ENCODE peak calls at places on chromosome 15, in six cellular contexts. F, Z, L, W, X and C are unnamed samples.
A peak's percentile ranks its signal among the peaks of the same experiment; 100 is the strongest.

GRCh38 chr15:41482070-41482469 is 11.6 kb upstream of the ITPKA start:
- DNase-seq in F (no peak), Z (no peak), L (no peak), W (no peak), X (no peak), C (no peak)

GRCh38 chr15:29123991-29124390 is 145.6 kb downstream of the NSMCE3 start:
- DNase-seq in F (no peak), Z (no peak), L (no peak), W (no peak), X (no peak), C (no peak)

GRCh38 chr15:74208901-74209559 is 6.4 kb upstream of the STRA6 start:
- DNase-seq in F (no peak), Z (peak; percentile 79), L (no peak), W (peak; percentile 48), X (no peak), C (no peak)

GRCh38 chr15:85795669-85796305 is 1.1 kb upstream of the KLHL25 start:
- DNase-seq in F (no peak), Z (no peak), L (no peak), W (no peak), X (no peak), C (no peak)

GRCh38 chr15:63371297-63371918 is 10.2 kb downstream of the CA12 start:
- DNase-seq in F (peak; percentile 20), Z (no peak), L (no peak), W (no peak), X (no peak), C (no peak)

GRCh38 chr15:61556037-61556648 is 327.0 kb upstream of the RORA start:
- DNase-seq in F (no peak), Z (no peak), L (no peak), W (no peak), X (no peak), C (peak; percentile 85)

GRCh38 chr15:33115191-33115861 is 79.2 kb downstream of the FMN1 start:
- DNase-seq in F (no peak), Z (peak; percentile 8), L (no peak), W (no peak), X (no peak), C (no peak)

GRCh38 chr15:73924258-73924921 is 1.9 kb upstream of the LOXL1 start:
- DNase-seq in F (peak; percentile 41), Z (no peak), L (no peak), W (no peak), X (peak; percentile 73), C (peak; percentile 69)

GRCh38 chr15:66115568-66116206 is 137.9 kb downstream of the MEGF11 start:
- DNase-seq in F (no peak), Z (peak; percentile 62), L (no peak), W (peak; percentile 66), X (no peak), C (no peak)

GRCh38 chr15:25508369-25509002 is 69.7 kb upstream of the UBE3A start:
- DNase-seq in F (no peak), Z (peak; percentile 68), L (no peak), W (peak; percentile 15), X (peak; percentile 7), C (no peak)

GRCh38 chr15:81040757-81041156 is 40.0 kb downstream of the TLNRD1 start:
- DNase-seq in F (no peak), Z (no peak), L (no peak), W (no peak), X (no peak), C (no peak)

GRCh38 chr15:80953953-80954778 is 35.5 kb downstream of the MESD start:
- DNase-seq in F (no peak), Z (peak; percentile 72), L (no peak), W (no peak), X (no peak), C (no peak)

DNA sequence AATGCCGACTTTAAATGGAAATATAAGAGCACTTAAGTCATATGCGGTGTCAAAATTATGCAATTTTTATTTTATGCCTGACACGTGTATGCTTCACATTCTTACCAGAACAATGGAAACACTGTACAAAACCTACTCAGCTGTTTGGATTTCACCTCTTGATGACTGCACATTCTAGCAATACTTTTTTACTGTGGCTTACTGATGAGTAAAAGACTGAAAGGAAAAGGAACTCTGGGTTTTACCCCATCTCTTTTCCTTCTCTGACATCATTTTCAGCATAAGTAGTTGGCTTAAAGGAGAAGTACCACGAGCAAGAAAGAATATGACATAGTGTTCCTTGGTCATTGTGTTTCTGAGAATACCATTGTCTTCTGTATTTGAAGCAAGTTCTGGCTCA is 142.8 kb downstream of the POLR2M start:
- DNase-seq in F (no peak), Z (no peak), L (no peak), W (no peak), X (no peak), C (no peak)
- H3K27ac ChIP-seq in F (no peak overlapping the region), Z (no peak overlapping the region), L (no peak overlapping the region), W (no peak overlapping the region), X (no peak overlapping the region), C (no peak overlapping the region)

GRCh38 chr15:40040293-40040635 is 1.3 kb upstream of the SRP14 start:
- DNase-seq in F (no peak), Z (no peak), L (no peak), W (peak; percentile 51), X (no peak), C (no peak)

GRCh38 chr15:40034186-40034946 is 4.6 kb downstream of the SRP14 start:
- DNase-seq in F (no peak), Z (no peak), L (no peak), W (no peak), X (no peak), C (no peak)

GRCh38 chr15:40038654-40039543 is at the start of gene SRP14:
- DNase-seq in F (peak; percentile 97), Z (peak; percentile 97), L (peak; percentile 95), W (peak; percentile 93), X (peak; percentile 68), C (peak; percentile 93)

GRCh38 chr15:40040770-40041169 is 1.8 kb upstream of the SRP14 start:
- DNase-seq in F (no peak), Z (no peak), L (no peak), W (no peak), X (no peak), C (no peak)

DNA sequence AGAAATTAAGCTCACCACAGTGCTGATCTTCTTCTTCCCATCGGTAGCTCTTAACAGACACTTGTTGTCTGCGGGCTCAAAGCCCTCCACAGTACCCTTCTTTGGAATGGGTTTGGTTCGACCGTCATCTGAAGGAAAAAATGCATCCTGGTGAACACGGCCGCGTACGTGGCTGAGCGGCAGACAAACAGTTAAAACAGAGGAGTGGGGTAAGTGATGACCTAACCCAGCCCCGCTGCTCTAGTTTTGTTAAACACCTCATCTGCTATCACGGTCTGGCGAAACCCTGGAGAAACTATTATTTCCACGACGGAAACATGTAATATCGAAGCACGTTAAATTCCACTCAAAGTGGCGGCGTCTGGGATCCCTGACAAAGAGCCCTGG is 721 bp downstream of the SRP14 start:
- DNase-seq in F (no peak), Z (peak; percentile 48), L (no peak), W (no peak), X (no peak), C (no peak)
- H3K27ac ChIP-seq in F (peak overlapping the region; percentile 94), Z (peak overlapping the region; percentile 90), L (peak overlapping the region; percentile 93), W (peak overlapping the region; percentile 87), X (peak overlapping the region; percentile 86), C (peak overlapping the region; percentile 47)

DNA sequence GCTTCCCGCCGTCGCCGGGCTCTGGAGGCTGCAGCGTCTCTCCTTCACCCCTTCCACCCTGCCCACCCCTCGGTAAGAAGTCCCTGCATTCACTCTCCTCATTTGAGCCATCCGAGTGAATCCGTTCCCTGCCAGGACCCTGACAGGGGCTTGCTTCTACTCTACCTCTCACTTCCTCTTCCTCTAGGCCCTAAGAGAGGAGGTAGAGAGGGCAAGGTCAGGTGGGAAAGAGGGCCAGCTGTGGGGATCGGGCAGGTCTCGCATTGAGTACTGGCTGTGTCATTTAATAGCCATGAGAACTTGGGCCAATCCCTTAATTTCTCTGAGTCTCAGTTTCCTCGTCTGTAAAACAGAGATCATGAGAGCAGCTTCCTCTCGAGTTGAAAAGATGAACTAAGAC is 283.6 kb downstream of the UACA start:
- DNase-seq in F (no peak), Z (no peak), L (no peak), W (no peak), X (no peak), C (no peak)
- H3K27ac ChIP-seq in F (no peak overlapping the region), Z (no peak overlapping the region), L (no peak overlapping the region), W (no peak overlapping the region), X (no peak overlapping the region), C (no peak overlapping the region)

GRCh38 chr15:45635763-45636292 is 999 bp downstream of the SQOR start:
- DNase-seq in F (no peak), Z (no peak), L (no peak), W (no peak), X (no peak), C (no peak)

GRCh38 chr15:45641374-45641778 is 6.5 kb downstream of the SQOR start:
- DNase-seq in F (no peak), Z (no peak), L (no peak), W (no peak), X (peak; percentile 90), C (no peak)

GRCh38 chr15:45640610-45641009 is 5.8 kb downstream of the SQOR start:
- DNase-seq in F (no peak), Z (no peak), L (no peak), W (no peak), X (peak; percentile 71), C (peak; percentile 42)

GRCh38 chr15:45637552-45638033 is 2.8 kb downstream of the SQOR start:
- DNase-seq in F (peak; percentile 64), Z (no peak), L (no peak), W (peak; percentile 60), X (peak; percentile 93), C (no peak)

DNA sequence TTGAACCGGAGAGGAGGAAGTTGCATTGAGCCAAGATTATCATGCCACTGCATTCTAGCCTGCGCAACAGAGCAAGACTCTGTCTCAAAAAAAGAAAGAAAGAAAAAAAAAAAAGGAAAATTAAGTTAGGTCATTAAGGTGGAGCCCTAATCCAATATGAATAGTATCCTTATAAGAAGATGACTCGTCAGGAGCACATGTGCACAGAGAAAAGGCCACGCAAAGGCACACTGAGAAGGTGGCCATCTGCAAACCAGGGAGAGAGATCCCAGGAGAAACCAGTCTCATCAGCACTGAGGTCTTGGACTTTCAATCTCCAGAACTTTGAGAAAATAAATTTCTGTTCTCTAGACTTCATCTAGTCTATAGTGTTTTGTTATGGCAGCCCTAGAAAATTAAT is 3.8 kb downstream of the SQOR start:
- DNase-seq in F (no peak), Z (no peak), L (no peak), W (no peak), X (no peak), C (no peak)
- H3K27ac ChIP-seq in F (peak overlapping the region; percentile 97), Z (no peak overlapping the region), L (no peak overlapping the region), W (no peak overlapping the region), X (peak overlapping the region; percentile 93), C (no peak overlapping the region)

GRCh38 chr15:35379972-35380371 is 166.0 kb downstream of the DPH6 start:
- DNase-seq in F (no peak), Z (no peak), L (no peak), W (no peak), X (no peak), C (no peak)

GRCh38 chr15:35376701-35377100 is 169.3 kb downstream of the DPH6 start:
- DNase-seq in F (no peak), Z (no peak), L (no peak), W (no peak), X (no peak), C (no peak)

GRCh38 chr15:35374661-35375060 is 171.3 kb downstream of the DPH6 start:
- DNase-seq in F (no peak), Z (no peak), L (no peak), W (no peak), X (no peak), C (no peak)
- H3K27ac ChIP-seq in F (no peak overlapping the region), Z (no peak overlapping the region), L (no peak overlapping the region), W (no peak overlapping the region), X (no peak overlapping the region), C (no peak overlapping the region)